ENCODE peak calls at places on chromosomes 11 and 22, in seven cellular contexts. E is dorsolateral prefrontal cortex, U is heart right ventricle, S is HCT116, R is uterus, Z is A549, Q is ovary. M is an unnamed sample.

GRCh38 chr11:125433454-125434121 is 62.5 kb downstream of the FEZ1 start:
- DNase-seq in E (peak; percentile 83), U (peak; percentile 41), S (peak; percentile 62), R (no peak), Z (peak; percentile 54), Q (peak; percentile 56), M (no peak)

GRCh38 chr11:130899106-130899505 is 17.2 kb downstream of the SNX19 start:
- DNase-seq in E (no peak), U (no peak), S (no peak), R (no peak), Z (no peak), Q (no peak), M (no peak)

GRCh38 chr11:134047586-134047999 is 21.3 kb upstream of the JAM3 start:
- DNase-seq in E (peak; percentile 75), U (peak; percentile 78), S (no peak), R (peak; percentile 95), Z (no peak), Q (peak; percentile 87), M (peak; percentile 97)

GRCh38 chr11:68460741-68461283 is at the start of gene PPP6R3:
- DNase-seq in E (no peak), U (no peak), S (no peak), R (no peak), Z (no peak), Q (no peak), M (no peak)

GRCh38 chr22:43731986-43732385 is 80.1 kb downstream of the EFCAB6 start:
- DNase-seq in E (no peak), U (no peak), S (no peak), R (no peak), Z (no peak), Q (no peak), M (no peak)

GRCh38 chr11:33001281-33001680 is 14.4 kb upstream of the DEPDC7 start:
- DNase-seq in E (no peak), U (no peak), S (no peak), R (no peak), Z (no peak), Q (no peak), M (no peak)

GRCh38 chr22:23652711-23653110 is 20.6 kb upstream of the DRICH1 start:
- DNase-seq in E (no peak), U (no peak), S (no peak), R (no peak), Z (no peak), Q (no peak), M (no peak)

GRCh38 chr11:57379732-57380131 is 1.2 kb downstream of the PRG3 start:
- DNase-seq in E (no peak), U (no peak), S (no peak), R (no peak), Z (peak; percentile 48), Q (no peak), M (no peak)

GRCh38 chr11:86904001-86904400 is 51.2 kb downstream of the FZD4 start:
- DNase-seq in E (no peak), U (no peak), S (no peak), R (no peak), Z (no peak), Q (no peak), M (no peak)

GRCh38 chr22:19849800-19850481 is 4.7 kb downstream of the GNB1L start:
- DNase-seq in E (no peak), U (no peak), S (peak; percentile 46), R (no peak), Z (no peak), Q (no peak), M (no peak)

DNA sequence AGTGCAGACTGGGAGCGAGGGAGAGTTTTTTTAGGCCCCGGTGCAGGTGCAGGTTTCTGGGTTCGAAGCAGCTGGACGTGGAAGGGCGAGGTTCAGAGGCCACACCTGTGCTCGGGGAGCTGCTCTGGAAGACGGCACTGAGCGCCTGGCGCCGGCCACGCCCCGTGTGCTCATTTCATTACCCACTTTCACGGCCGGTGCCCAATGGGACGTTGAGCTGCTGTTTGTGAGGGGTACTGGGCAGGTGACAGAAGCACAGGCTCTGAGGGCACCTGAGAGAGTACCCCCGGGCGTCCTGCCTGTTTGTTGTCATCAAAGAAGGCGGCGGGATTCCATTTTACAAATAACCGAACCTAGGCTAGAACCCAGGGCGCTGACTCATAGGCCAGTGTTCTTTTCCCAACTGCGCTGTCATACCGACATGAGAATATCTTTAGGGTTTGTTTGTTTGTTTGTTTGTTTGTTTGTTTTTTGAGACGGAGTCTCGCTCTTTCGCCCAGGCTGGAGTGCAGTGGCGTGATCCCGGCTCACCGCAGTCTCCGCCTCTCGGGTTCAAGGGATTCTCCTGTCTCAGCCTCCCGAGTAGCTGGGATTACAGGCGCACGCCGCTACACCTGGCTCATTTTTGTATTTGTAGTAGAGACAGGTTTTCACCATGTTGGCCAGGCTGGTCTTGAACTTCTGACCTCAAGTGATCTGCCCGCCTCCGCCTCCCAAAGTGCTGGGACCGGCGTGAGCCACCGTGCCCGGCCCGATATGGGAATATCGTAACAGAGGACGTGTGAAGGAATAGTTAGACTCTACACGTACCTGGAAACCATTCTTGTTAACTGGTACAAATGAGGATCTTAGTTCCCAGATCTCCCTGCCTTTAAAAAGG is 16.6 kb upstream of the SPTBN2 start:
- DNase-seq in E (no peak), U (peak; percentile 17), S (no peak), R (no peak), Z (peak; percentile 51), Q (no peak), M (no peak)
- H3K4me3 ChIP-seq in E (peak overlapping the region; percentile 99), U (peak overlapping the region; percentile 100), S (peak overlapping the region; percentile 89), R (peak overlapping the region; percentile 91), Z (peak overlapping the region; percentile 98), Q (peak overlapping the region; percentile 93), M (peak overlapping the region; percentile 94)

GRCh38 chr11:69700278-69701140 is 3.3 kb downstream of the FGF19 start:
- DNase-seq in E (peak; percentile 38), U (peak; percentile 82), S (no peak), R (no peak), Z (peak; percentile 59), Q (no peak), M (no peak)
- H3K27ac ChIP-seq in E (no peak overlapping the region), U (no peak overlapping the region), S (peak overlapping the region; percentile 80), R (no peak overlapping the region), Z (peak overlapping the region; percentile 76), Q (no peak overlapping the region), M (no peak overlapping the region)

GRCh38 chr11:14892577-14892976 is 546 bp upstream of the CYP2R1 start:
- DNase-seq in E (no peak), U (no peak), S (no peak), R (no peak), Z (no peak), Q (no peak), M (no peak)
- H3K4me3 ChIP-seq in E (peak overlapping the region; percentile 78), U (peak overlapping the region; percentile 66), S (peak overlapping the region; percentile 57), R (peak overlapping the region; percentile 48), Z (peak overlapping the region; percentile 55), Q (peak overlapping the region; percentile 65), M (peak overlapping the region; percentile 82)

GRCh38 chr22:37511368-37512104 is 7.7 kb downstream of the CARD10 start:
- DNase-seq in E (no peak), U (no peak), S (no peak), R (no peak), Z (no peak), Q (no peak), M (no peak)
- H3K27ac ChIP-seq in E (no peak overlapping the region), U (peak overlapping the region; percentile 89), S (peak overlapping the region; percentile 65), R (peak overlapping the region; percentile 67), Z (peak overlapping the region; percentile 88), Q (no peak overlapping the region), M (no peak overlapping the region)

GRCh38 chr11:64863381-64864060 is 14.9 kb downstream of the EHD1 start:
- DNase-seq in E (no peak), U (peak; percentile 68), S (no peak), R (no peak), Z (no peak), Q (peak; percentile 64), M (no peak)
- H3K4me3 ChIP-seq in E (peak overlapping the region; percentile 33), U (peak overlapping the region; percentile 36), S (no peak overlapping the region), R (no peak overlapping the region), Z (no peak overlapping the region), Q (no peak overlapping the region), M (peak overlapping the region; percentile 37)

GRCh38 chr11:69957849-69958248 is 120.3 kb upstream of the ANO1 start:
- DNase-seq in E (no peak), U (no peak), S (no peak), R (no peak), Z (no peak), Q (no peak), M (no peak)
- H3K27ac ChIP-seq in E (no peak overlapping the region), U (no peak overlapping the region), S (no peak overlapping the region), R (no peak overlapping the region), Z (no peak overlapping the region), Q (no peak overlapping the region), M (no peak overlapping the region)

DNA sequence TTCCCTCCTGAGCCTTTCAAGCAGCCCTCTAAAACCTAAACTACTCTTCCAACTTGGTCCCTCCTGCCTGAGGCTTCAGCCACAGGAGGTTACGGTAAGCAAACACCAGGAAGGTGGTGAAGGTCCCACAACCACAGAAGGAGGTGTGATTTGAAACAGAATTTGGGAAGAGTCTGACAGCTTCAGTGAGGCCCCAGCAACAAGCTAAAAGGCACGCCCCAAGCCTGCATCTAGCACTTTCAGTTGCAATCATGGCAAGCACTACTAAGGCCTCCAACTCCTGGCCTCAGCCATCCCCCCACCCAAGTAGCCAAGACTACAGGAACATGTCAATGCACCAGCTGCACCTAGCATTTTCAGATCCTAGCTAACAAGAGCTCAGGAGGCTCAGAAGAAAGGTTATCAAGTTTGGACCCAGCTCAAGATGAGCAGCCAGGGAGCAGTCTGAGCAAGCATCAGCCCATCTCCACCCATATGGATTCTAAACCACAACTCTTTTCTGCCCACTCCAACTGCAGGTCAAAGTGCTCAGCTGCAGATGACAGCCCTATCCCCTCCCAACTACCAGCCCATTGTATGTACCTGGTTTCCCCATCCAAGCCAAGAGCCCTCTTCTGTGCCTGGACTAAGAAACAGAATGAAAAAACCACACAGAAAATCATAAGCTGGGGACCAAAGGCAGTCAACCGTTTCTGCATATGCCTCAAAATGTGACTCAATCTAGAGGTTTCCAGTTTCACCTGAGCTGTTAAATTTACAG is 10.4 kb upstream of the AHNAK start:
- DNase-seq in E (no peak), U (no peak), S (no peak), R (no peak), Z (no peak), Q (no peak), M (no peak)
- H3K4me3 ChIP-seq in E (no peak overlapping the region), U (no peak overlapping the region), S (no peak overlapping the region), R (no peak overlapping the region), Z (peak overlapping the region; percentile 4), Q (no peak overlapping the region), M (no peak overlapping the region)

M was measured in ascending aorta.